ENCODE peak calls at places on chromosomes 7 and 10, in ten cellular contexts. Y, T, G, X, B, U, Z, M, R and V are unnamed samples.

GRCh38 chr7:158973440-158973839 is 117.1 kb downstream of the DYNC2I1 start:
- DNase-seq in M (peak), G (no peak), X (peak), Y (no peak), U (no peak), T (peak), B (no peak), R (peak), Z (no peak), V (no peak)

GRCh38 chr7:28686418-28686800 is 271.7 kb downstream of the TRIL start:
- DNase-seq in U (no peak), Y (peak), G (peak), T (peak), X (no peak), M (peak), Z (peak), B (no peak), R (peak), V (no peak)

GRCh38 chr7:136687693-136688322 is 180.6 kb upstream of the CHRM2 start:
- DNase-seq in R (peak), Z (no peak), T (peak), Y (peak), X (no peak), U (peak), B (peak), M (no peak), G (peak), V (no peak)

GRCh38 chr10:100621360-100622205 is 85.8 kb downstream of the HIF1AN start:
- DNase-seq in Y (no peak), M (no peak), X (no peak), Z (no peak), R (no peak), T (peak), B (no peak), G (peak), U (peak), V (no peak)

GRCh38 chr7:84277628-84278224 is 83.1 kb upstream of the SEMA3A start:
- DNase-seq in R (no peak), X (no peak), Z (no peak), M (no peak), G (no peak), T (no peak), Y (no peak), U (peak), B (no peak), V (no peak)

GRCh38 chr7:75688200-75689136 is 50.3 kb downstream of the HIP1 start:
- DNase-seq in B (peak), T (no peak), U (no peak), M (no peak), Z (no peak), X (peak), R (no peak), G (no peak), Y (no peak), V (no peak)

GRCh38 chr10:52621635-52622079 is 150.9 kb downstream of the MBL2 start:
- DNase-seq in U (no peak), X (no peak), B (no peak), R (no peak), T (no peak), Y (no peak), M (no peak), G (peak), Z (no peak), V (no peak)

GRCh38 chr10:120539076-120539475 is 82.0 kb downstream of the PLPP4 start:
- DNase-seq in G (no peak), T (no peak), M (no peak), Y (no peak), R (peak), Z (no peak), U (no peak), B (no peak), X (no peak), V (no peak)

GRCh38 chr7:50534690-50535290 is 30.4 kb downstream of the DDC start:
- DNase-seq in B (no peak), R (no peak), U (no peak), X (no peak), M (no peak), G (peak), T (peak), Z (peak), Y (peak), V (peak)

GRCh38 chr7:5596046-5596895 is 172.6 kb upstream of the TNRC18 start:
- DNase-seq in R (no peak), U (peak), M (no peak), X (no peak), T (peak), Z (peak), Y (peak), G (peak), B (no peak), V (peak)

GRCh38 chr7:37495574-37496184 is 47.0 kb upstream of the ELMO1 start:
- DNase-seq in B (peak), Y (peak), Z (peak), U (no peak), T (peak), X (peak), R (no peak), M (peak), G (peak), V (peak)

GRCh38 chr10:13555884-13556529 is 27.2 kb upstream of the BEND7 start:
- DNase-seq in X (no peak), Y (no peak), R (no peak), Z (no peak), B (no peak), M (no peak), T (peak), U (peak), G (no peak), V (no peak)

GRCh38 chr7:42071372-42072261 is 165.4 kb downstream of the GLI3 start:
- DNase-seq in U (no peak), G (no peak), M (no peak), Z (no peak), Y (no peak), X (no peak), R (no peak), T (no peak), B (peak), V (no peak)

GRCh38 chr10:97278491-97278989 is 13.9 kb downstream of the ARHGAP19 start:
- DNase-seq in U (no peak), M (peak), Y (peak), Z (peak), T (peak), B (peak), X (peak), G (peak), R (no peak), V (peak)

GRCh38 chr7:94949532-94949931 is 42.1 kb downstream of the PPP1R9A start:
- DNase-seq in T (peak), Y (peak), G (no peak), R (no peak), X (no peak), B (no peak), U (no peak), M (no peak), Z (no peak), V (peak)